ENCODE peak calls at places on chromosomes 11 and 22, in nine cellular contexts. Z, A, I, V, D, Q, X, G and S are unnamed samples.

GRCh38 chr11:34250732-34251639 is 106.8 kb downstream of the ABTB2 start:
- DNase-seq in Z (peak), Q (no peak), I (peak), V (peak), A (peak), G (peak), D (no peak), X (no peak), S (peak)

GRCh38 chr11:78742430-78742829 is 167.8 kb upstream of the NARS2 start:
- DNase-seq in V (no peak), X (no peak), Q (no peak), A (no peak), D (no peak), Z (no peak), I (no peak), G (no peak), S (no peak)

GRCh38 chr11:446886-447285 is 3.2 kb upstream of the PTDSS2 start:
- DNase-seq in X (no peak), A (no peak), G (no peak), Z (no peak), Q (no peak), V (no peak), D (no peak), I (no peak), S (no peak)

GRCh38 chr11:63537293-63538101 is 889 bp downstream of the PLAAT4 start:
- DNase-seq in Q (peak), Z (no peak), A (no peak), X (no peak), D (no peak), V (no peak), G (no peak), I (no peak), S (no peak)

GRCh38 chr11:18075444-18075843 is 29.4 kb upstream of the TPH1 start:
- DNase-seq in Q (no peak), G (no peak), I (no peak), V (no peak), Z (no peak), A (no peak), D (no peak), X (no peak), S (no peak)

GRCh38 chr11:132605794-132606570 is 926.3 kb downstream of the OPCML start:
- DNase-seq in V (no peak), Z (no peak), X (no peak), I (no peak), A (no peak), D (no peak), Q (no peak), G (no peak), S (no peak)

GRCh38 chr11:3123316-3123715 is 41.8 kb downstream of the OSBPL5 start:
- DNase-seq in A (peak), Z (no peak), X (no peak), D (no peak), G (no peak), Q (no peak), I (no peak), V (no peak), S (no peak)

GRCh38 chr11:43367382-43368178 is 8.9 kb downstream of the TTC17 start:
- DNase-seq in D (no peak), Q (peak), G (no peak), Z (no peak), A (no peak), I (no peak), V (no peak), X (peak), S (no peak)

GRCh38 chr22:35987487-35987886 is 41.1 kb downstream of the RBFOX2 start:
- DNase-seq in Q (no peak), V (no peak), I (no peak), A (peak), G (no peak), X (no peak), Z (no peak), D (peak), S (no peak)

GRCh38 chr22:40453676-40454075 is 83.3 kb downstream of the SGSM3 start:
- DNase-seq in D (no peak), G (no peak), A (no peak), I (no peak), V (no peak), Z (no peak), Q (no peak), X (no peak), S (no peak)

GRCh38 chr22:46465348-46465725 is 72.1 kb downstream of the CELSR1 start:
- DNase-seq in A (no peak), G (no peak), I (no peak), X (no peak), V (no peak), Q (no peak), D (no peak), Z (no peak), S (no peak)

GRCh38 chr11:100942016-100942415 is 187.6 kb downstream of the PGR start:
- DNase-seq in G (no peak), Z (no peak), D (no peak), Q (peak), A (no peak), X (no peak), V (no peak), I (no peak), S (no peak)

GRCh38 chr11:75481602-75482309 is 44.0 kb downstream of the GDPD5 start:
- DNase-seq in Z (no peak), V (no peak), Q (peak), A (no peak), X (no peak), G (no peak), D (no peak), I (no peak), S (no peak)

GRCh38 chr11:94142308-94143277 is 14.0 kb downstream of the PANX1 start:
- DNase-seq in Q (peak), A (no peak), D (peak), X (no peak), I (no peak), V (no peak), Z (no peak), G (no peak), S (no peak)
- H3K27ac ChIP-seq in Q (peak), A (peak), D (no peak), X (no peak), I (no peak), V (no peak), Z (no peak), G (no peak), S (no peak)

GRCh38 chr11:104275992-104276391 is 112.0 kb upstream of the PDGFD start:
- DNase-seq in V (peak), Z (no peak), G (no peak), X (no peak), I (peak), Q (no peak), A (no peak), D (no peak), S (no peak)

DNA sequence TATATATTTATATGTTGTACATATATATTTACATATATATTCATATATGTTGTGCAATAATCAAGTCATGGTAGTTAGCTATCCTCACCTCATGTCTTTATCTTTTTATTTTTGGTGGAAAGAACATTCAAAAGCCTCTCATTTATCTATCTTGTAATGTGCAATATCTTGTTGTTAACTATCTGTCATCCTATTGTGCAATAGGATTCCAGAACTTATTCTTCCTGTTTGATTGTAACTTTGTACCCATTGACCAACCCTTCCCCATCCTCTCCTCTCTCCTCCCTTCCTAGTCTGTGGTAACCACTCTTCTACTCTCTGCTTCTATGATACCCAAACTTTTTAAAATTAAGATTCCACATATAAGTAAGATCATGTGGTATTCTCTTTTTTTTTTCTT is 115.6 kb upstream of the PDGFD start:
- DNase-seq in A (no peak), V (no peak), I (no peak), X (no peak), D (no peak), Z (no peak), Q (no peak), G (no peak), S (no peak)
- TF ChIP-seq REST in A (no peak), V (no peak), I (no peak), X (no peak), D (no peak), Z (no peak), Q (no peak), G (no peak), S (no peak)

DNA sequence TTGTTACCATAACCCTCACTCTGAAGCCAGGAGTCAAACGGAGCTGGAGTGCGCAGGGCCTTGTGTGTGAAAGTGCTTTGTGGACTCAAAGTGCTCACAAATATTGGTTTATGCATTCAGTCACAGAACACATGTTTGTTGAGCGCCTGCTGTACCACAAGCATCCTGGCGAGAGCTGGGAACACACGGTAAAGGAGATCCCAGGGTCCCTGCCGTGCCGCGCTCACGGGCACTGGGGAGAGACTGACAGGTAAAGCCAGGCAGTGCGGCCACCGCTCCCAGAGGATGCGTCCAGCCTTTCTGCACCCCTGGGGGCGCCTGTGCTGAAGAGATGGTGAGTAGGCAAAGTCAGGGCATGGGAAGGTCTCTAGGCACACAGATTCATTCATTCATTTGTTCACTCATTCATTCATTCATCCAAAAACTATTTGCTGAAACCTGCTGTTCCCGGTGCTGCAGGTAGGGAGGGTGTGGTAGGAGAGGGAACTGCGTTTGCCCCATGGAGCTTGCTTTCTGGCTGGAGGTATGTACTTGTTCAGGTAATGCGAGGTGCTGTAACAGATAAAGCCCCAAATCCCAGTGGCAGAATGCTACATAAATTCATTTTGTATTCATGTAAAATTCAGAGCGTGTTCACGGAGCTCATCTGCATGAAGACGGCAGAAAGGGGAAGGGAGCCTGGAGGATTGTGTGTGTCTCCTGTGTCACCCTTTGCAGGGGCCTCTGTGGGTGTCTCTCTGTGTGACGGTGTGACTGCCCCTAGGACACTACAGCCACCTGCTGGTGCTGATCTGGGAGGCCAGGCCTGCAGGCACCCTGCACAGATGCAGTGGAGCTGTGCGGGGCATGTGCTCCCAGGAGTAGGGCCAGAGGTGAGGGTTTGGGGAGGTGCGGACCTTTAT is 167.0 kb upstream of the B3GAT1 start:
- DNase-seq in X (no peak), I (no peak), A (peak), V (peak), D (peak), Q (peak), Z (no peak), G (no peak), S (peak)
- H3K27ac ChIP-seq in X (no peak), I (no peak), A (no peak), V (no peak), D (no peak), Q (no peak), Z (no peak), G (no peak), S (no peak)

GRCh38 chr11:102986815-102987214 is 31.3 kb upstream of the MMP13 start:
- DNase-seq in G (no peak), Q (no peak), D (no peak), Z (no peak), A (no peak), X (no peak), I (no peak), V (no peak), S (no peak)
- TF ChIP-seq REST in G (no peak), Q (no peak), D (no peak), Z (no peak), A (no peak), X (no peak), I (no peak), V (no peak), S (no peak)

DNA sequence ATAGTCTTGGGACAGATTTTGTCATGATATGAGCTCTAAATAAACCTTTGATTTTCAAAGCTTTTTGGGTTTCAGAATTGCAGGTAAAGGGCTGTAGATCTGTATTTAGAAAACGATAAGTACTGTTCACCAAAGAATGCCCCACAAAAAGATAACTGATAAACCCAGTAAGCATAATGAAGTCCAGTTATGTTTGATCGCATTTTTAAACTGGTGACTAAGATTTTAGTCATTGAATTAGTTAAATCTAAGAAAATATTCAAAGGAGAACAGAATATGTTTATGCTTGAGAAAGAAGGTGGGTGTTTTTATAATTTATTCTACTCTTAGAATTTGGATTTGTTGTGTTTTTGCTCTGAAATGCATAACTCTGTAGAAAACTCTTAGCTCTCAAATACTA is 11.6 kb downstream of the DEPDC7 start:
- DNase-seq in G (no peak), Q (no peak), Z (no peak), V (no peak), I (no peak), D (no peak), A (no peak), X (no peak), S (no peak)
- H3K27ac ChIP-seq in G (no peak), Q (no peak), Z (no peak), V (no peak), I (no peak), D (no peak), A (peak), X (no peak), S (no peak)

GRCh38 chr11:30387891-30388861 is 65.3 kb downstream of the ARL14EP start:
- DNase-seq in G (no peak), Q (no peak), Z (no peak), I (no peak), X (no peak), D (no peak), V (peak), A (no peak), S (no peak)

GRCh38 chr11:30395751-30396150 is 72.8 kb downstream of the ARL14EP start:
- DNase-seq in V (no peak), G (no peak), I (no peak), X (no peak), Z (no peak), A (no peak), Q (no peak), D (no peak), S (no peak)

GRCh38 chr11:30392977-30393376 is 70.1 kb downstream of the ARL14EP start:
- DNase-seq in X (no peak), A (no peak), G (no peak), Z (no peak), I (no peak), Q (no peak), V (no peak), D (no peak), S (no peak)

GRCh38 chr11:30392221-30392784 is 69.4 kb downstream of the ARL14EP start:
- DNase-seq in Q (no peak), V (no peak), A (no peak), Z (no peak), X (no peak), D (no peak), I (no peak), G (no peak), S (no peak)
- TF ChIP-seq REST in Q (no peak), V (no peak), A (no peak), Z (no peak), X (no peak), D (no peak), I (no peak), G (no peak), S (no peak)